ENCODE peak calls at places on chromosomes 4 and X, in ten cellular contexts. W is Calu3; D is cardiac muscle cell; Q is activated effector memory CD4-positive, alpha-beta T cell treated with Interleukin-2 at 50 U/mL for 16 hours; G is Ammon's horn; F is Caco-2; H is activated T-helper 1 cell treated with anti-CD3 and anti-CD28 coated beads, Interleukin-12 subunit alpha, Interleukin-12 subunit beta, Interleukin-2, Interleukin-4 antibody, amounts not matched to agents 30 ng/mL and 10 ng/mL and 1 ng/mL, durations not matched to agents 14 hours and 24 hours and 36 hours; A is ACHN; X is posterior cingulate gyrus; V is HT1080. L is an unnamed sample.

GRCh38 chrX:53284684-53285447 is 3.5 kb upstream of the IQSEC2 start:
- DNase-seq in H (peak), W (peak), V (peak), D (peak), Q (peak), G (peak), F (peak), A (peak), X (peak), L (no peak)

GRCh38 chrX:74923942-74924448 is 1.3 kb downstream of the NEXMIF start:
- DNase-seq in X (peak), D (peak), A (no peak), V (no peak), H (no peak), W (no peak), F (no peak), G (peak), Q (no peak), L (peak)

GRCh38 chr4:36243355-36244256 is 708 bp downstream of the ARAP2 start:
- DNase-seq in D (no peak), G (peak), Q (peak), F (peak), A (peak), H (peak), W (peak), V (peak), X (peak), L (peak)

GRCh38 chrX:56783450-56783831 is 54.4 kb downstream of the NBDY start:
- DNase-seq in F (no peak), W (no peak), A (no peak), X (peak), Q (no peak), D (no peak), G (peak), H (no peak), V (no peak), L (no peak)

GRCh38 chrX:77003956-77004355 is 443.2 kb upstream of the FGF16 start:
- DNase-seq in V (no peak), D (no peak), H (peak), Q (no peak), X (no peak), G (no peak), F (no peak), W (no peak), A (no peak), L (no peak)

GRCh38 chr4:137421796-137422195 is 110.5 kb downstream of the PCDH18 start:
- DNase-seq in H (no peak), X (no peak), F (no peak), G (no peak), A (no peak), W (no peak), Q (no peak), V (peak), D (no peak), L (no peak)

GRCh38 chr4:105306158-105306781 is 159.6 kb downstream of the TET2 start:
- DNase-seq in D (no peak), H (peak), F (no peak), A (no peak), G (no peak), X (no peak), W (peak), Q (no peak), V (peak), L (peak)

GRCh38 chrX:50691820-50692219 is 122.2 kb downstream of the SHROOM4 start:
- DNase-seq in V (peak), A (peak), D (peak), W (peak), F (no peak), H (no peak), G (peak), X (no peak), Q (no peak), L (no peak)

GRCh38 chrX:78314561-78314960 is 12.8 kb downstream of the CYSLTR1 start:
- DNase-seq in A (no peak), H (no peak), X (no peak), W (no peak), D (no peak), G (no peak), F (no peak), V (peak), Q (no peak), L (no peak)

GRCh38 chr4:3516836-3517730 is 15.1 kb downstream of the LRPAP1 start:
- DNase-seq in D (no peak), X (no peak), H (no peak), G (no peak), A (no peak), V (no peak), W (no peak), Q (no peak), F (no peak), L (no peak)

GRCh38 chr4:45629717-45630116 is 494.1 kb downstream of the GABRG1 start:
- DNase-seq in F (no peak), X (peak), W (no peak), D (no peak), V (no peak), G (peak), Q (no peak), H (no peak), A (no peak), L (peak)

GRCh38 chrX:109840585-109840984 is 107.5 kb upstream of the ACSL4 start:
- DNase-seq in A (peak), Q (no peak), F (no peak), V (peak), W (peak), X (no peak), H (no peak), D (no peak), G (peak), L (no peak)

GRCh38 chrX:148836741-148837140 is 336.3 kb downstream of the AFF2 start:
- DNase-seq in H (no peak), X (no peak), V (no peak), Q (no peak), D (no peak), F (no peak), W (no peak), G (no peak), A (no peak), L (no peak)

GRCh38 chr4:3688018-3688998 is 77.9 kb upstream of the ADRA2C start:
- DNase-seq in A (peak), X (peak), G (no peak), V (peak), Q (no peak), W (no peak), H (no peak), D (no peak), F (no peak), L (no peak)

GRCh38 chr4:115323106-115323684 is 209.8 kb upstream of the NDST4 start:
- DNase-seq in Q (no peak), G (no peak), F (no peak), H (no peak), D (no peak), X (no peak), W (no peak), A (no peak), V (no peak), L (no peak)

GRCh38 chr4:146032234-146032860 is 93.7 kb upstream of the ZNF827 start:
- DNase-seq in F (no peak), X (no peak), D (peak), H (no peak), G (no peak), A (no peak), Q (no peak), W (peak), V (no peak), L (no peak)

GRCh38 chr4:176123710-176124407 is 58.2 kb downstream of the WDR17 start:
- DNase-seq in A (peak), D (peak), V (peak), Q (no peak), W (peak), F (peak), G (peak), H (no peak), X (peak), L (no peak)

GRCh38 chr4:52376107-52376704 is 282.9 kb downstream of the USP46 start:
- DNase-seq in A (peak), Q (no peak), X (no peak), D (peak), W (peak), V (peak), G (peak), F (no peak), H (no peak), L (no peak)

GRCh38 chrX:17291998-17292658 is 82.9 kb upstream of the NHS start:
- DNase-seq in A (no peak), Q (no peak), G (peak), X (no peak), H (no peak), F (no peak), V (no peak), W (no peak), D (no peak), L (no peak)

GRCh38 chr4:158229768-158230167 is 19.5 kb downstream of the TMEM144 start:
- DNase-seq in X (peak), H (no peak), W (no peak), A (no peak), G (peak), D (no peak), F (no peak), V (no peak), Q (no peak), L (peak)